ENCODE peak calls at places on chromosomes 11 and 22, in six cellular contexts. V is endothelial cell of umbilical vein, X is MCF 10A, G is left lung, R is progenitor cell of endocrine pancreas, W is fibroblast of mammary gland. E is an unnamed sample.

GRCh38 chr11:126253265-126253664 is 15.4 kb downstream of the SRPRA start:
- DNase-seq in V (no peak), X (no peak), G (no peak), R (no peak), W (no peak), E (no peak)

GRCh38 chr11:67504950-67505561 is at the start of gene PITPNM1:
- DNase-seq in V (no peak), X (peak; percentile 57), G (peak; percentile 85), R (peak; percentile 47), W (no peak), E (peak; percentile 58)

GRCh38 chr11:576791-577610 is 731 bp downstream of the PHRF1 start:
- DNase-seq in V (peak; percentile 15), X (no peak), G (no peak), R (no peak), W (no peak), E (no peak)

GRCh38 chr11:67642148-67642475 is 2.5 kb upstream of the TBX10 start:
- DNase-seq in V (no peak), X (no peak), G (no peak), R (no peak), W (no peak), E (no peak)

GRCh38 chr11:88475991-88476418 is 138.5 kb upstream of the CTSC start:
- DNase-seq in V (no peak), X (no peak), G (no peak), R (no peak), W (peak; percentile 56), E (no peak)

GRCh38 chr11:30938801-30939200 is 352.6 kb upstream of the MPPED2 start:
- DNase-seq in V (no peak), X (no peak), G (no peak), R (no peak), W (no peak), E (no peak)

GRCh38 chr22:40345271-40345670 is 1.0 kb upstream of the ADSL start:
- DNase-seq in V (no peak), X (peak; percentile 73), G (no peak), R (no peak), W (peak; percentile 61), E (no peak)

GRCh38 chr11:7251487-7251835 is 243 bp upstream of the SYT9 start:
- DNase-seq in V (peak; percentile 2), X (no peak), G (no peak), R (no peak), W (no peak), E (no peak)

GRCh38 chr22:36152088-36152487 is 8.5 kb downstream of the APOL3 start:
- DNase-seq in V (no peak), X (no peak), G (no peak), R (no peak), W (no peak), E (no peak)

GRCh38 chr11:128172046-128172878 is 415.1 kb downstream of the ETS1 start:
- DNase-seq in V (peak; percentile 91), X (peak; percentile 87), G (peak; percentile 71), R (peak; percentile 57), W (peak; percentile 92), E (peak; percentile 91)

GRCh38 chr11:18012314-18012905 is 437 bp downstream of the SERGEF start:
- DNase-seq in V (peak; percentile 29), X (peak; percentile 38), G (peak; percentile 36), R (peak; percentile 18), W (peak; percentile 17), E (no peak)

GRCh38 chr11:24093410-24093809 is 403.4 kb upstream of the LUZP2 start:
- DNase-seq in V (no peak), X (no peak), G (no peak), R (no peak), W (no peak), E (no peak)

DNA sequence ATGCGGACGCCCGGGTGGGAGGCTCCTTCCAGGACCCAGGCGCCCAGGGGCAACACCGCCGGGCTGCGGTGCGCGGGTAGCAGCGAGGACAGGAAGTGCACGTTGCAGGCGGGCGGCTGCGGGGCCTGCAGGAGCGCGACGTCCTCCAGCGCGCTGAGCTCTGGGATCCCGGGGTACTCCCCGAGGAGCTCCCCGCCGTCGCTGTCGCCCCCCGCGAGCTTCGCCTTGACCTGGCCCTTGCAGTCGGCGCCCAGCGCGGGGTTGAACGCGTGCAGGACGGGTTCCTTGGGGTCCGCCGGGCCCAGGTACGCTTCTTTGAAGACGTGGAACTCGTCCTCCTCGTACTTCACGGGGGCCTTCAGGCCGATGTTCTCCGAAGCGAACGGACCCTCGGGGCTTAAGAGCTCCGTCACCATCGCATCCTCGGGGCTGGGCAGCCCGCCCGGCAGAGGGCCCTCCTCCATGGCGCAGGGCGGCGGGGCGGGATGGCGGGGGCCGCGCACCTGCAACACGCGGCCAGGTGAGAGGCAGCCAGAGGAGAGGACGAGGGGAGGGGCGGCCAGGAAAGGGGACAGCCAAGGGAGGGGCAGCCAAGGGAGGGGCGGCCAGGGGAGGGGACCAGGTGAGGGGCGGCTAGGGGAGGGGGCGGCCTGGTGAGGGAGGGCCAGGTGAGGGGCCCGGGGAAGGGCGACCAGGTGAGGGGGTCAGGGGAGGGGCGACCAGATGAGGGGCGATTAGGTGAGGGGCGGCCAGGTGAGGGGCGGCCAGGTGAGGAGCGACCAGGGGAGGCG is 928 bp downstream of the TESMIN start:
- DNase-seq in V (no peak), X (no peak), G (no peak), R (peak; percentile 60), W (no peak), E (peak; percentile 18)
- TF ChIP-seq CTCF in V (no peak), X (no peak), G (no peak), R (no peak), W (no peak), E (no peak)

GRCh38 chr11:64653388-64653973 is 62.5 kb downstream of the SLC22A12 start:
- DNase-seq in V (no peak), X (no peak), G (no peak), R (no peak), W (no peak), E (no peak)

GRCh38 chr11:64649304-64649703 is 58.3 kb downstream of the SLC22A12 start:
- DNase-seq in V (no peak), X (peak; percentile 42), G (no peak), R (no peak), W (peak; percentile 25), E (no peak)

GRCh38 chr11:64652586-64653387 is 61.8 kb downstream of the SLC22A12 start:
- DNase-seq in V (peak; percentile 71), X (peak; percentile 74), G (peak; percentile 70), R (peak; percentile 84), W (peak; percentile 66), E (peak; percentile 96)

GRCh38 chr11:64648551-64648950 is 57.5 kb downstream of the SLC22A12 start:
- DNase-seq in V (no peak), X (no peak), G (no peak), R (no peak), W (no peak), E (no peak)

DNA sequence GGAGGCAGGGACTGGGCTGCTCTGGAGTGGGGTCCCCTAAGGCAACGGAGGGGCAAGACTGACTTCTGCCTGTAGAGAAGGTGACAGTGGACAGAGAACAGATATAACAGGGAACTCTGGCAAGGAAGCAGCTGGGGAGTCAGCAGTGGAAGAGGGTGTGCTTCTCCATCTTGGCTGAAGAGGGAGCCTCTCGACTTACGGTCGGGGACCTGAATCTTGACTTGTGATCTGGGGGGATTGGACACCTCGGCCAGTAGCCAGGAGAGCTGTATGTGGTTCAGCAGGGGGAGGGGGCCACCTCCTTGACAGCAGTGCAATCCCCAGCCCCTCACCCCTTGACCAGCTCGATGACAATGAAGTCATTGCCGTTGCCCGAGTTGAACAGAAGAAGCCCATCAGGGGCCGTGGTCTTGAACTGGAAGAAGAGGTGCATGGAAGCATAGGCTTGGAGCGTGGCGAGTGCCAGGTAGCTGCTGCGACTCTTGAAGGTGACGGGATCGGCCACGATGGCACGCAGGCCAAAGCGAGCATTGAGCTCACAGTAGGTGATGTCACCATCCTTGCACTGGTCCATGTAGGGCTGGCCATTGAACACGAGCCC is 60.0 kb downstream of the SLC22A12 start:
- DNase-seq in V (peak; percentile 16), X (peak; percentile 25), G (no peak), R (no peak), W (peak; percentile 34), E (no peak)
- TF ChIP-seq CTCF in V (peak; percentile 53), X (peak; percentile 25), G (peak; percentile 33), R (peak; percentile 42), W (peak; percentile 57), E (peak; percentile 41)

GRCh38 chr22:45867118-45867905 is 109.7 kb downstream of the WNT7B start:
- DNase-seq in V (no peak), X (no peak), G (no peak), R (no peak), W (peak; percentile 25), E (peak; percentile 44)
- TF ChIP-seq CTCF in V (peak; percentile 19), X (no peak), G (no peak), R (peak; percentile 49), W (no peak), E (peak; percentile 46)

GRCh38 chr11:132028380-132029240 is 658.2 kb downstream of the NTM start:
- DNase-seq in V (peak; percentile 74), X (no peak), G (no peak), R (no peak), W (peak; percentile 69), E (peak; percentile 31)
- TF ChIP-seq CTCF in V (peak; percentile 61), X (no peak), G (peak; percentile 32), R (peak; percentile 61), W (peak; percentile 64), E (peak; percentile 72)

DNA sequence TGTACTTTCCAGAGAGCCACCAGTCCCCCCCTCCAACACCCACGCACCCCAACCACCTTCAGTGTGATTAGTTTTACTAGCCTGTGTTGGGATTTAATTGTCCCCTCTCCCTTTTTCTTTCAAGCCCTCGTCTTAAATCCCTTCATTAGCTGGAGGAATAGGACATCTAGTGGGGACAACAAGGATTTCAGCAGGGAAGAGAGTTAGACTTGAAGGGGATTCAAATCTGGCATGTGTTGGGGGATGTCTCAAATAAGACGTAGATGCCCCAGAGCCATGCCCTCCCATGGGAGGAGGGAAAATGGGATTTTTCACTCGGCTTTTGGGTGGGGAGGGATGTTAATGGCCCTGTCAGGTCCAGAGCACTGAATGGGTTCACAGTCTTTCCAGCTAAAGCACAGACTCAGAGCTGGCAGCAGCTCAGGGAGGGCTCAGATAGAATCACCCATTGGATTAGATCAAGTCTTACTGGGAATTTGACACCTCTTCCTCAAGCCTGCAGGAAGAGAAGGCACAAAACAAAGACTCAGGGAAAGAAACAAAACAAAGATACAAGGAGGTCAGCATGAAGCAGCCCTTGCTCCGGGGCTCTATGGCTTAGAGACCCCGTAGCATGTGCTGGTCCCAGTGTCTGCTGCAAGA is 10.7 kb downstream of the INS start:
- DNase-seq in V (peak; percentile 75), X (peak; percentile 52), G (no peak), R (no peak), W (peak; percentile 47), E (no peak)
- TF ChIP-seq CTCF in V (peak; percentile 51), X (peak; percentile 53), G (no peak), R (peak; percentile 68), W (peak; percentile 48), E (peak; percentile 70)

E was measured in neural crest cell.